ENCODE peak calls at places on chromosome 5, in seven cellular contexts. Y, M, W, L, H, D and P are unnamed samples.

GRCh38 chr5:172189693-172190296 is 1.8 kb upstream of the STK10 start:
- DNase-seq in Y (no peak), M (no peak), W (no peak), L (no peak), H (peak; percentile 60), D (no peak), P (no peak)

GRCh38 chr5:159426694-159427093 is 96.4 kb upstream of the IL12B start:
- DNase-seq in Y (no peak), M (no peak), W (no peak), L (no peak), H (no peak), D (no peak), P (no peak)

GRCh38 chr5:159442210-159442850 is 112.0 kb upstream of the IL12B start:
- DNase-seq in Y (no peak), M (no peak), W (no peak), L (no peak), H (peak; percentile 82), D (no peak), P (no peak)

GRCh38 chr5:98635631-98636030 is 137.8 kb upstream of the RGMB start:
- DNase-seq in Y (no peak), M (no peak), W (no peak), L (no peak), H (no peak), D (no peak), P (no peak)

GRCh38 chr5:167261309-167262100 is 1029.9 kb upstream of the WWC1 start:
- DNase-seq in Y (no peak), M (no peak), W (no peak), L (no peak), H (peak; percentile 50), D (peak; percentile 8), P (no peak)

GRCh38 chr5:141785135-141785534 is 93.1 kb downstream of the PCDH1 start:
- DNase-seq in Y (no peak), M (no peak), W (no peak), L (no peak), H (no peak), D (no peak), P (no peak)

GRCh38 chr5:113806250-113806649 is 292.8 kb downstream of the YTHDC2 start:
- DNase-seq in Y (no peak), M (no peak), W (peak; percentile 15), L (no peak), H (peak; percentile 51), D (no peak), P (no peak)

GRCh38 chr5:198516-198915 is 7.2 kb downstream of the LRRC14B start:
- DNase-seq in Y (no peak), M (no peak), W (no peak), L (no peak), H (no peak), D (no peak), P (no peak)

GRCh38 chr5:28557114-28557513 is 1518.7 kb upstream of the CDH9 start:
- DNase-seq in Y (no peak), M (no peak), W (no peak), L (no peak), H (no peak), D (no peak), P (no peak)

GRCh38 chr5:27830551-27830950 is 792.2 kb upstream of the CDH9 start:
- DNase-seq in Y (no peak), M (no peak), W (no peak), L (no peak), H (no peak), D (no peak), P (no peak)

GRCh38 chr5:56535347-56535746 is 280.0 kb upstream of the MAP3K1 start:
- DNase-seq in Y (no peak), M (no peak), W (no peak), L (no peak), H (no peak), D (no peak), P (peak; percentile 26)

GRCh38 chr5:142896325-142897007 is 126.3 kb downstream of the ARHGAP26 start:
- DNase-seq in Y (no peak), M (no peak), W (peak; percentile 65), L (no peak), H (peak; percentile 76), D (no peak), P (no peak)

GRCh38 chr5:95725937-95726810 is 5.0 kb upstream of the RHOBTB3 start:
- DNase-seq in Y (no peak), M (no peak), W (no peak), L (no peak), H (no peak), D (no peak), P (no peak)

GRCh38 chr5:94316916-94317838 is 301.2 kb downstream of the KIAA0825 start:
- DNase-seq in Y (no peak), M (no peak), W (no peak), L (no peak), H (no peak), D (no peak), P (no peak)

GRCh38 chr5:166781729-166782128 is 1509.7 kb upstream of the WWC1 start:
- DNase-seq in Y (no peak), M (no peak), W (no peak), L (no peak), H (peak; percentile 87), D (no peak), P (no peak)

GRCh38 chr5:178432421-178433272 is 157.5 kb downstream of the COL23A1 start:
- DNase-seq in Y (no peak), M (no peak), W (no peak), L (no peak), H (peak; percentile 29), D (no peak), P (no peak)

GRCh38 chr5:647727-648126 is 35.6 kb downstream of the CEP72 start:
- DNase-seq in Y (no peak), M (no peak), W (no peak), L (no peak), H (no peak), D (no peak), P (no peak)

GRCh38 chr5:60382761-60383160 is 317.2 kb downstream of the DEPDC1B start:
- DNase-seq in Y (no peak), M (peak; percentile 19), W (peak; percentile 34), L (no peak), H (no peak), D (no peak), P (no peak)

GRCh38 chr5:76273491-76273890 is 129.6 kb upstream of the IQGAP2 start:
- DNase-seq in Y (no peak), M (no peak), W (no peak), L (no peak), H (no peak), D (no peak), P (no peak)

GRCh38 chr5:36526537-36526936 is 79.9 kb upstream of the SLC1A3 start:
- DNase-seq in Y (no peak), M (no peak), W (no peak), L (no peak), H (no peak), D (no peak), P (no peak)

GRCh38 chr5:73783823-73784222 is 157.8 kb downstream of the ARHGEF28 start:
- DNase-seq in Y (no peak), M (no peak), W (peak; percentile 35), L (no peak), H (no peak), D (no peak), P (no peak)

GRCh38 chr5:146706321-146706972 is 172.1 kb downstream of the PPP2R2B start:
- DNase-seq in Y (no peak), M (no peak), W (no peak), L (no peak), H (peak; percentile 84), D (no peak), P (no peak)

GRCh38 chr5:95838001-95838520 is 15.5 kb upstream of the GLRX start:
- DNase-seq in Y (no peak), M (no peak), W (no peak), L (no peak), H (peak; percentile 5), D (no peak), P (no peak)

GRCh38 chr5:75574791-75575190 is 36.5 kb upstream of the ANKDD1B start:
- DNase-seq in Y (no peak), M (no peak), W (no peak), L (no peak), H (no peak), D (no peak), P (no peak)

GRCh38 chr5:127316013-127316412 is 25.4 kb downstream of the MEGF10 start:
- DNase-seq in Y (no peak), M (no peak), W (no peak), L (no peak), H (no peak), D (no peak), P (no peak)

GRCh38 chr5:32232441-32233219 is 58.5 kb upstream of the GOLPH3 start:
- DNase-seq in Y (peak; percentile 64), M (peak; percentile 87), W (peak; percentile 74), L (peak; percentile 40), H (peak; percentile 90), D (peak; percentile 53), P (no peak)

GRCh38 chr5:98773464-98774191 is at the start of gene RGMB:
- DNase-seq in Y (peak; percentile 82), M (peak; percentile 98), W (peak; percentile 99), L (peak; percentile 97), H (peak; percentile 100), D (no peak), P (peak; percentile 98)

GRCh38 chr5:132375957-132376356 is 6.4 kb downstream of the SLC22A5 start:
- DNase-seq in Y (no peak), M (no peak), W (no peak), L (no peak), H (no peak), D (no peak), P (no peak)

GRCh38 chr5:129460121-129460950 is at the start of gene ADAMTS19:
- DNase-seq in Y (no peak), M (no peak), W (peak; percentile 21), L (peak; percentile 53), H (peak; percentile 85), D (no peak), P (no peak)